ENCODE peak calls at places on chromosomes 3 and 15, in eight cellular contexts. One of them, this sample, is unnamed.

GRCh38 chr3:122299872-122300460 is 25.1 kb upstream of the CSTA start:
- DNase-seq in uterus: no peak
- DNase-seq in bronchial epithelial cell: peak
- DNase-seq in ovary: no peak
- DNase-seq in foreskin fibroblast: peak
- DNase-seq in GM12878: no peak
- DNase-seq in IMR-90: peak
- DNase-seq in AG04449: no peak
- DNase-seq in this sample: no peak

GRCh38 chr3:167729591-167729990 is 5.1 kb downstream of the PDCD10 start:
- DNase-seq in AG04449: no peak
- DNase-seq in foreskin fibroblast: peak
- DNase-seq in ovary: no peak
- DNase-seq in IMR-90: no peak
- DNase-seq in GM12878: no peak
- DNase-seq in uterus: no peak
- DNase-seq in bronchial epithelial cell: no peak
- DNase-seq in this sample: no peak

GRCh38 chr15:76059320-76060097 is at the start of gene TMEM266:
- DNase-seq in IMR-90: peak
- DNase-seq in uterus: peak
- DNase-seq in GM12878: no peak
- DNase-seq in AG04449: no peak
- DNase-seq in foreskin fibroblast: peak
- DNase-seq in ovary: peak
- DNase-seq in bronchial epithelial cell: no peak
- DNase-seq in this sample: no peak

GRCh38 chr3:32973982-32974381 is 22.5 kb downstream of the CCR4 start:
- DNase-seq in foreskin fibroblast: peak
- DNase-seq in bronchial epithelial cell: no peak
- DNase-seq in GM12878: no peak
- DNase-seq in uterus: no peak
- DNase-seq in ovary: no peak
- DNase-seq in AG04449: peak
- DNase-seq in IMR-90: peak
- DNase-seq in this sample: peak

GRCh38 chr3:29186982-29187718 is 93.7 kb upstream of the RBMS3 start:
- DNase-seq in foreskin fibroblast: peak
- DNase-seq in GM12878: no peak
- DNase-seq in bronchial epithelial cell: peak
- DNase-seq in ovary: no peak
- DNase-seq in IMR-90: peak
- DNase-seq in AG04449: no peak
- DNase-seq in uterus: no peak
- DNase-seq in this sample: peak

GRCh38 chr15:47801522-47801921 is 84.2 kb downstream of the SEMA6D start:
- DNase-seq in uterus: no peak
- DNase-seq in IMR-90: no peak
- DNase-seq in foreskin fibroblast: no peak
- DNase-seq in ovary: no peak
- DNase-seq in AG04449: no peak
- DNase-seq in bronchial epithelial cell: peak
- DNase-seq in GM12878: no peak
- DNase-seq in this sample: no peak

GRCh38 chr15:40766906-40767837 is 2.6 kb upstream of the C15orf62 start:
- DNase-seq in uterus: no peak
- DNase-seq in AG04449: no peak
- DNase-seq in bronchial epithelial cell: peak
- DNase-seq in GM12878: no peak
- DNase-seq in ovary: no peak
- DNase-seq in foreskin fibroblast: peak
- DNase-seq in IMR-90: peak
- DNase-seq in this sample: no peak

GRCh38 chr15:100869151-100869999 is 10.3 kb upstream of the ALDH1A3 start:
- DNase-seq in ovary: no peak
- DNase-seq in AG04449: no peak
- DNase-seq in IMR-90: no peak
- DNase-seq in bronchial epithelial cell: no peak
- DNase-seq in GM12878: no peak
- DNase-seq in uterus: no peak
- DNase-seq in foreskin fibroblast: peak
- DNase-seq in this sample: no peak

GRCh38 chr3:5007873-5008272 is 28.6 kb downstream of the BHLHE40 start:
- DNase-seq in foreskin fibroblast: no peak
- DNase-seq in uterus: no peak
- DNase-seq in bronchial epithelial cell: no peak
- DNase-seq in IMR-90: no peak
- DNase-seq in ovary: no peak
- DNase-seq in AG04449: no peak
- DNase-seq in GM12878: no peak
- DNase-seq in this sample: no peak

GRCh38 chr15:48564690-48565089 is 80.8 kb downstream of the FBN1 start:
- DNase-seq in AG04449: no peak
- DNase-seq in GM12878: no peak
- DNase-seq in foreskin fibroblast: no peak
- DNase-seq in uterus: no peak
- DNase-seq in IMR-90: no peak
- DNase-seq in ovary: no peak
- DNase-seq in bronchial epithelial cell: peak
- DNase-seq in this sample: no peak

DNA sequence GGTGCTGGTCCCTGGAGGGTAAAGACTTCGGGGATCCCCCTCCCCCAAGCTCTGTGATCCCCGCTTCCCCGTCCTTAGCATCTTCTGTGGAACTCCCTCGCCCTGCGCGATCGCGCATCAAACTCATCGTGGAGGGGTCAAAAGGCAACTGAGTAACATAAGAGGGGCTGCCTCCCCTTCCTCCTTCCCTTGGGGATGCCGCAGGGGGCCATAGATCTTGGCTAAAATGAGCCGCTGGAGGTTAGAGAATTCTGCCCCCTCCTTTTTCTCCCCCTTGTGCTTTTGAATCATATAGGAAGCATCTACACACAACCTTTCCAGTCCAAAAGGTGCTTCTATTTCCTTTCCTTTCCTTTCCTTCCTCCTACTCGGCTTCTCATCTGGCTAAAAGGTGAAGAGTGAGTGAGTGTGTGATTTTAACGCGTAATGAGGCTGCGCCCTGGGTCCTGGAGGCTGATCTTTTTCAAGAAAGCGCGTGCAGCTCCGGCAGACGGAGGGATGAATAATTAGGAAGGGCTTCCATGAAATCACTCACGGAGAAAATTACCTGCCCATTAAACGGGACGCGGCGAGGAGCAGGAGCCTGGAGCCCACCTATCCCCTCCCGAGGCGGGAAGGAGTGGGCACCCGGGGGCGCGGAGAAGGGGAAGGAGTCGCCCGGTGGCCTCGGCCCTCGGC is 832 bp upstream of the ROBO2 start:
- DNase-seq in uterus: peak
- DNase-seq in bronchial epithelial cell: peak
- DNase-seq in AG04449: no peak
- DNase-seq in foreskin fibroblast: peak
- DNase-seq in ovary: peak
- DNase-seq in IMR-90: peak
- DNase-seq in GM12878: no peak
- DNase-seq in this sample: peak
- H3K4me3 ChIP-seq in uterus: peak
- H3K4me3 ChIP-seq in bronchial epithelial cell: peak
- H3K4me3 ChIP-seq in AG04449: peak
- H3K4me3 ChIP-seq in foreskin fibroblast: peak
- H3K4me3 ChIP-seq in ovary: peak
- H3K4me3 ChIP-seq in IMR-90: peak
- H3K4me3 ChIP-seq in GM12878: no peak
- H3K4me3 ChIP-seq in this sample: peak

DNA sequence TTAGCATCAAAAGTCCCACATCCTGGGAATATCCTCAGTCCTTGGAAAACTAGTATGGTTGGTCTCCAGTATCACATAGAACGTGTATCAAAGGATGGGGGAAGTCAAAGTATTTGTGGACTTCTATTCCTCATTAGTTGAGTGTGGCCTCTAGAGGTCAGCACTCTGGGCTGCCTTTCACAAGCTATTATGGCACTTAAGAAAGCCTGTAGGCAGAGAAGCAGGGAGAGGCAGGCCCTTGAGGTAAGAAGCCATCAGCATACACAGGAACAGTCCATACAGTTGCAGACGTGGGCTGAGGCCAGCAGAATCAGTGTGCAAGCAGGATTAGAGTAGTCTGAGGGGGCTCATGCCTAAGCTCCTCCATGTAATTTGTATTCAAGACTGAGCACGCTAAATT is 341.7 kb downstream of the CLSTN2 start:
- DNase-seq in bronchial epithelial cell: peak
- DNase-seq in IMR-90: peak
- DNase-seq in GM12878: no peak
- DNase-seq in AG04449: no peak
- DNase-seq in foreskin fibroblast: peak
- DNase-seq in uterus: no peak
- DNase-seq in ovary: no peak
- DNase-seq in this sample: peak
- TF ChIP-seq CTCF in bronchial epithelial cell: peak
- TF ChIP-seq CTCF in IMR-90: peak
- TF ChIP-seq CTCF in GM12878: peak
- TF ChIP-seq CTCF in AG04449: peak
- TF ChIP-seq CTCF in foreskin fibroblast: peak
- TF ChIP-seq CTCF in uterus: peak
- TF ChIP-seq CTCF in ovary: no peak
- TF ChIP-seq CTCF in this sample: peak

GRCh38 chr3:10456981-10457380 is 48.4 kb downstream of the ATP2B2 start:
- DNase-seq in IMR-90: no peak
- DNase-seq in AG04449: no peak
- DNase-seq in ovary: no peak
- DNase-seq in bronchial epithelial cell: no peak
- DNase-seq in uterus: no peak
- DNase-seq in GM12878: no peak
- DNase-seq in foreskin fibroblast: no peak
- DNase-seq in this sample: no peak

GRCh38 chr3:10460951-10461563 is 44.3 kb downstream of the ATP2B2 start:
- DNase-seq in ovary: no peak
- DNase-seq in AG04449: no peak
- DNase-seq in IMR-90: no peak
- DNase-seq in foreskin fibroblast: no peak
- DNase-seq in bronchial epithelial cell: no peak
- DNase-seq in uterus: no peak
- DNase-seq in GM12878: no peak
- DNase-seq in this sample: no peak

GRCh38 chr3:10457560-10457959 is 47.8 kb downstream of the ATP2B2 start:
- DNase-seq in uterus: no peak
- DNase-seq in IMR-90: no peak
- DNase-seq in ovary: no peak
- DNase-seq in GM12878: no peak
- DNase-seq in AG04449: no peak
- DNase-seq in foreskin fibroblast: no peak
- DNase-seq in bronchial epithelial cell: no peak
- DNase-seq in this sample: no peak

GRCh38 chr3:10462641-10463040 is 42.7 kb downstream of the ATP2B2 start:
- DNase-seq in IMR-90: no peak
- DNase-seq in uterus: no peak
- DNase-seq in GM12878: no peak
- DNase-seq in AG04449: no peak
- DNase-seq in ovary: no peak
- DNase-seq in bronchial epithelial cell: no peak
- DNase-seq in foreskin fibroblast: no peak
- DNase-seq in this sample: no peak

DNA sequence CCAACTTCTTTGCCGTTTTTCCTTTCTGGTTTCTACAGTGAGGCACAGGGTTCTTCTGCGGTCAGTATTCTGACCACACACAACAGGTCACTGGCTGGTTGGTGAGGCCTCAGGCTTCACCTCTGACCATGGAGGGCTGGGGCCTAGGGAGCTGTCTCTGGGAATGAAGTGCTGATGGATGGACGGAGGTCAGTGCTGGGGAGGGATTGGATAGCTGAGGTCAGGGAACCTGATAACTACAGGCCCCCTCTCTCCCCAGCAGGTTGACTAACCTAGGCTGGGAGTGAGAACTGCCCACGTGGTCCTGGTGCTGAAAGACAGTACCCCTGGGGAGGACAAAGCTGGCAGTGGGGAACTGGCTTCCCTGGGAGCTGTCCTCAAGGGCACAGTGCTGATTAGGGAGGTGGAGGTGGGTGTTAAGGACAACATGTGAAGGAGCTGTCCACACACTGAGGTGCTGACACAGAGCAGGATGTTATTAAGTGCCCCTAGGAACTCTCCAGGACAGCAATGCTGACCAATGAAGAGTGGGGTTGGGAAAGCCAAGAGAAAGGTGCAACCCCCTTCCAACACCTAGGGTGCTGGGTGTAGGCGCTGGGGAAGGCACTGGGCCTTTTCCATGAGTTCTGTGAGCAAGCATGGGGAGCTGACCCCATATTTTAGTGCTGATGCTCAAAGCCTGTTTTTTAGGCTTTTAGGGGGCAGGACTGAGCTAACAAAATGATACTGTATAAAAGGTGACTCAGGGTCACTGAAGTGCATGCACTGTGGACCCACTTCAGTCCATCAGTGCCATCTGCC is 45.2 kb downstream of the ATP2B2 start:
- DNase-seq in GM12878: no peak
- DNase-seq in foreskin fibroblast: peak
- DNase-seq in IMR-90: peak
- DNase-seq in uterus: peak
- DNase-seq in bronchial epithelial cell: peak
- DNase-seq in ovary: no peak
- DNase-seq in AG04449: no peak
- DNase-seq in this sample: peak
- H3K4me3 ChIP-seq in GM12878: no peak
- H3K4me3 ChIP-seq in foreskin fibroblast: no peak
- H3K4me3 ChIP-seq in IMR-90: no peak
- H3K4me3 ChIP-seq in uterus: no peak
- H3K4me3 ChIP-seq in bronchial epithelial cell: no peak
- H3K4me3 ChIP-seq in ovary: no peak
- H3K4me3 ChIP-seq in AG04449: no peak
- H3K4me3 ChIP-seq in this sample: no peak

GRCh38 chr15:91857224-91857585 is 3.7 kb downstream of the SLCO3A1 start:
- DNase-seq in bronchial epithelial cell: no peak
- DNase-seq in uterus: no peak
- DNase-seq in foreskin fibroblast: no peak
- DNase-seq in AG04449: no peak
- DNase-seq in IMR-90: no peak
- DNase-seq in GM12878: no peak
- DNase-seq in ovary: no peak
- DNase-seq in this sample: no peak

GRCh38 chr15:91857772-91858171 is 4.3 kb downstream of the SLCO3A1 start:
- DNase-seq in IMR-90: no peak
- DNase-seq in foreskin fibroblast: no peak
- DNase-seq in bronchial epithelial cell: no peak
- DNase-seq in GM12878: peak
- DNase-seq in ovary: no peak
- DNase-seq in uterus: no peak
- DNase-seq in AG04449: no peak
- DNase-seq in this sample: no peak

GRCh38 chr15:91853968-91854943 is 748 bp downstream of the SLCO3A1 start:
- DNase-seq in uterus: peak
- DNase-seq in IMR-90: no peak
- DNase-seq in ovary: peak
- DNase-seq in GM12878: no peak
- DNase-seq in AG04449: no peak
- DNase-seq in bronchial epithelial cell: peak
- DNase-seq in foreskin fibroblast: peak
- DNase-seq in this sample: peak

GRCh38 chr15:91855241-91855640 is 1.7 kb downstream of the SLCO3A1 start:
- DNase-seq in foreskin fibroblast: no peak
- DNase-seq in AG04449: no peak
- DNase-seq in bronchial epithelial cell: no peak
- DNase-seq in uterus: no peak
- DNase-seq in IMR-90: no peak
- DNase-seq in GM12878: no peak
- DNase-seq in ovary: no peak
- DNase-seq in this sample: no peak

GRCh38 chr15:91855684-91856553 is 2.4 kb downstream of the SLCO3A1 start:
- DNase-seq in foreskin fibroblast: no peak
- DNase-seq in AG04449: no peak
- DNase-seq in GM12878: peak
- DNase-seq in bronchial epithelial cell: peak
- DNase-seq in ovary: no peak
- DNase-seq in IMR-90: no peak
- DNase-seq in uterus: no peak
- DNase-seq in this sample: no peak
- TF ChIP-seq CTCF in foreskin fibroblast: no peak
- TF ChIP-seq CTCF in AG04449: no peak
- TF ChIP-seq CTCF in GM12878: no peak
- TF ChIP-seq CTCF in bronchial epithelial cell: peak
- TF ChIP-seq CTCF in ovary: no peak
- TF ChIP-seq CTCF in IMR-90: no peak
- TF ChIP-seq CTCF in uterus: no peak
- TF ChIP-seq CTCF in this sample: peak

This sample was measured in AG10803.